ENCODE peak calls at places on chromosomes 7 and 10, in nine cellular contexts. G is AG09309, A is AG04450, H is body of pancreas, K is NB4, W is lower lobe of right lung, C is breast epithelium, B is A549, S is WERI-Rb-1. P is an unnamed sample.
A peak's percentile ranks its signal among the peaks of the same experiment; 100 is the strongest.

GRCh38 chr10:52212062-52212461 is 102.0 kb upstream of the DKK1 start:
- DNase-seq in G (no peak), A (no peak), H (peak; percentile 59), K (no peak), W (no peak), C (no peak), B (no peak), S (no peak), P (no peak)

GRCh38 chr10:13526952-13527863 is 1.6 kb downstream of the BEND7 start:
- DNase-seq in G (peak; percentile 10), A (no peak), H (peak; percentile 14), K (no peak), W (no peak), C (no peak), B (peak; percentile 53), S (no peak), P (no peak)

GRCh38 chr7:55104707-55105433 is 86.1 kb downstream of the EGFR start:
- DNase-seq in G (no peak), A (no peak), H (no peak), K (no peak), W (no peak), C (no peak), B (no peak), S (no peak), P (no peak)

GRCh38 chr10:6033954-6034353 is 28.2 kb downstream of the IL2RA start:
- DNase-seq in G (no peak), A (no peak), H (peak; percentile 22), K (peak; percentile 25), W (no peak), C (no peak), B (no peak), S (no peak), P (no peak)

GRCh38 chr7:3043544-3044395 is at the start of gene CARD11:
- DNase-seq in G (no peak), A (no peak), H (no peak), K (no peak), W (no peak), C (no peak), B (no peak), S (no peak), P (peak; percentile 57)

GRCh38 chr10:60114765-60115586 is 208.6 kb upstream of the CCDC6 start:
- DNase-seq in G (peak; percentile 43), A (peak; percentile 43), H (peak; percentile 25), K (peak; percentile 57), W (no peak), C (no peak), B (peak; percentile 35), S (no peak), P (peak; percentile 69)

GRCh38 chr10:34866848-34867247 is 51.8 kb upstream of the PARD3 start:
- DNase-seq in G (no peak), A (no peak), H (no peak), K (peak; percentile 41), W (no peak), C (no peak), B (no peak), S (no peak), P (peak; percentile 16)

GRCh38 chr7:142391191-142391992 is 133.5 kb upstream of the PRSS58 start:
- DNase-seq in G (no peak), A (no peak), H (no peak), K (peak; percentile 71), W (no peak), C (no peak), B (no peak), S (peak; percentile 79), P (peak; percentile 20)

GRCh38 chr7:21945374-21946227 is at the start of gene CDCA7L:
- DNase-seq in G (no peak), A (no peak), H (peak; percentile 81), K (peak; percentile 92), W (peak; percentile 84), C (peak; percentile 37), B (peak; percentile 78), S (peak; percentile 83), P (peak; percentile 91)

GRCh38 chr10:74542077-74542476 is 284.3 kb upstream of the KAT6B start:
- DNase-seq in G (peak; percentile 73), A (peak; percentile 57), H (peak; percentile 25), K (peak; percentile 18), W (no peak), C (no peak), B (no peak), S (no peak), P (no peak)

GRCh38 chr7:72336887-72337821 is 75.0 kb downstream of the CALN1 start:
- DNase-seq in G (no peak), A (no peak), H (no peak), K (no peak), W (no peak), C (no peak), B (no peak), S (no peak), P (no peak)

GRCh38 chr10:48470893-48471805 is 133.7 kb downstream of the ARHGAP22 start:
- DNase-seq in G (peak; percentile 3), A (no peak), H (no peak), K (peak; percentile 27), W (no peak), C (no peak), B (no peak), S (peak; percentile 12), P (no peak)

GRCh38 chr10:103276941-103277712 is at the start of gene INA:
- DNase-seq in G (no peak), A (no peak), H (peak; percentile 15), K (no peak), W (no peak), C (no peak), B (peak; percentile 39), S (peak; percentile 92), P (peak; percentile 37)

DNA sequence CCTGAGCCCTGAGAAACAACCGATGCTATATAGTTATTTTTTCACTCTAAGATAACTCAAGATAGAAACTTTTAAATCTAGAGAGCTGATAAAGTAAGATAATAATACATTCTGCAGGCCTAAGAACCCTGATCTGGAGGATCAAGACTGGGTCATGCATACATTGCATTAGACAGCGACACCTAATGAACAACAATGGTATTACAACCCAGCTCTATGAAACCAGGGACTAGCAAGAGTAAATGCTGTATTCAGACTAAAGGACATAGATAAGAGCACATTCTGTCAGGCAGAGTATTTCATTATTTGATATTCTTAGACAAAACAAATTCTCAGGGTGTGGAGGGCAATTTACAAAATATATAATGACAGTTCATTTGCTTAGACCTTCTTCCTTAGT is 148.6 kb downstream of the GRK5 start:
- DNase-seq in G (no peak), A (no peak), H (no peak), K (peak; percentile 49), W (no peak), C (no peak), B (no peak), S (no peak), P (no peak)
- TF ChIP-seq CTCF in G (peak; percentile 37), A (peak; percentile 50), H (no peak), K (peak; percentile 41), W (peak; percentile 29), C (no peak), B (peak; percentile 12), S (peak; percentile 61), P (peak; percentile 23)

DNA sequence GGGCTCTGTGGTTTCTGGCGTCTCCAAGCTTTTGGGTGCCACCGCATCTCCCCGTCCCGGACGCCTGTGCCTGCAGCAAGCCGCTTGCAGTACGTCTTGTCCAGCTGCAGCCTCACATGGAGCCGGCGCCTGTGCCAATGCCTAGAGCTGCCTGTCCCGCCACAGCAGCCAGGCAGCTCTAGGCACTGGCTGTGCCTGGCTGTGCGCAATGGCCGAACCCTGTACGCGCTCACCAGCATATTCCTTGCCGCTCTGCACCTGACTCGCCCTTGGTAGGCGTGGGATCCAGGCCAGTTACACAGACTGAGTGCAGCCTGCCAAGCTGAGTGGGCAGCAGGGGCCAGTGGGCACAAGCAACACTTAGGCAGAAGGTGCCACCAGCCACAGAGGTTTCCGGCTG is 381.2 kb upstream of the SORCS1 start:
- DNase-seq in G (no peak), A (no peak), H (no peak), K (no peak), W (no peak), C (no peak), B (no peak), S (no peak), P (no peak)
- H3K4me3 ChIP-seq in G (no peak overlapping the region), A (no peak overlapping the region), H (no peak overlapping the region), K (no peak overlapping the region), W (no peak overlapping the region), C (no peak overlapping the region), B (no peak overlapping the region), S (no peak overlapping the region), P (no peak overlapping the region)

GRCh38 chr7:23811540-23811939 is 101.5 kb downstream of the STK31 start:
- DNase-seq in G (no peak), A (no peak), H (no peak), K (peak; percentile 37), W (no peak), C (no peak), B (no peak), S (no peak), P (no peak)
- TF ChIP-seq CTCF in G (no peak), A (peak; percentile 47), H (no peak), K (peak; percentile 22), W (no peak), C (no peak), B (no peak), S (no peak), P (peak; percentile 30)

GRCh38 chr7:101015626-101016025 is 4.3 kb upstream of the MUC17 start:
- DNase-seq in G (no peak), A (no peak), H (no peak), K (no peak), W (no peak), C (no peak), B (no peak), S (no peak), P (no peak)

GRCh38 chr7:101020444-101020843 is 563 bp downstream of the MUC17 start:
- DNase-seq in G (no peak), A (no peak), H (no peak), K (no peak), W (no peak), C (no peak), B (no peak), S (no peak), P (no peak)

GRCh38 chr7:101021703-101022102 is 1.8 kb downstream of the MUC17 start:
- DNase-seq in G (no peak), A (no peak), H (no peak), K (no peak), W (no peak), C (no peak), B (no peak), S (no peak), P (no peak)

GRCh38 chr7:101017099-101017777 is 2.6 kb upstream of the MUC17 start:
- DNase-seq in G (peak; percentile 40), A (peak; percentile 56), H (peak; percentile 71), K (peak; percentile 93), W (peak; percentile 84), C (no peak), B (peak; percentile 94), S (no peak), P (peak; percentile 88)

DNA sequence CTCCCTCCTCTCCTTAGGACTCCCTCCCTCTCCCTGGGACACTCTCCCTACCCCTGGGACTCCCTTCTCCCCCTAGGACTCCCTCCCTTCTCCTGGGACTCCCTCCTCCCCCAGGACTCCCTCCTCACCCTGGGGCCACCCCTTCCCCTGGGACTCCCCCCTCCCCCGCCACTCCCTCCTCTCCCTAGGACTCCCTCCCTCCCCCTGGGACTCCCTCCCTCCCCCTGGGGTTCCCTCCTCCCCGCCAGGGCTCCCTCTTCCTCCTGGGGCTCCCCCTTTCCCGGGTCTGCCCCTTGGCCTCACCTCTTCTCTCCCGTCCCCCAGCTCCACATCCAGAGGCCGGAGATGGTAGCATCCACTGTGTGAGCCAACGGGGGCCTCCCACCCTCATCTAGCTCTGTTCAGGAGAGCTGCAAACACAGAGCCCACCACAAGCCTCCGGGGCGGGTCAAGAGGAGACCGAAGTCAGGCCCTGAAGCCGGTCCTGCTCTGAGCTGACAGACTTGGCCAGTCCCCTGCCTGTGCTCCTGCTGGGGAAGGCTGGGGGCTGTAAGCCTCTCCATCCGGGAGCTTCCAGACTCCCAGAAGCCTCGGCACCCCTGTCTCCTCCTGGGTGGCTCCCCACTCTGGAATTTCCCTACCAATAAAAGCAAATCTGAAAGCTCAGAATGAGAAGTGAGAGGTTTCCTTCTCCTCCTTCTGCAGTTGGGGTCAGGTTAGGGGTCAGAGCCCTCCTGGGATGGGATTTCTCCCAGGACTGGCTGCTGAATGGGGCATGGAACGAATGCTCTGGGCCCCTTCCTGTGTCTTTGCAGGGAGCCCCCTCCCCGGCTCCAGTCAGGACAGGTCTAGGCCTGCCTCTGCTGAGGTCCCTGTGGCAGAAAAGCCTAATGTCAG is 1.4 kb upstream of the MUC17 start:
- DNase-seq in G (no peak), A (no peak), H (no peak), K (peak; percentile 22), W (no peak), C (no peak), B (no peak), S (no peak), P (peak; percentile 62)
- H3K4me3 ChIP-seq in G (no peak overlapping the region), A (no peak overlapping the region), H (no peak overlapping the region), K (no peak overlapping the region), W (no peak overlapping the region), C (no peak overlapping the region), B (no peak overlapping the region), S (no peak overlapping the region), P (peak overlapping the region; percentile 50)

P was measured in GM12865.